ENCODE peak calls at places on chromosomes 6 and 20, in five cellular contexts. One of them, this sample, is unnamed.

GRCh38 chr6:100664274-100665040 is 199.7 kb upstream of the SIM1 start:
- DNase-seq in H1: no peak
- DNase-seq in transverse colon: no peak
- DNase-seq in breast epithelium: no peak
- DNase-seq in stomach: no peak
- DNase-seq in this sample: no peak

GRCh38 chr6:16496982-16497823 is 258.8 kb downstream of the GMPR start:
- DNase-seq in H1: no peak
- DNase-seq in transverse colon: no peak
- DNase-seq in breast epithelium: no peak
- DNase-seq in stomach: no peak
- DNase-seq in this sample: no peak

GRCh38 chr20:61436674-61437279 is 184.7 kb downstream of the CDH4 start:
- DNase-seq in H1: peak
- DNase-seq in transverse colon: no peak
- DNase-seq in breast epithelium: peak
- DNase-seq in stomach: no peak
- DNase-seq in this sample: no peak

GRCh38 chr20:37236462-37236861 is 25.2 kb downstream of the GHRH start:
- DNase-seq in H1: no peak
- DNase-seq in transverse colon: no peak
- DNase-seq in breast epithelium: no peak
- DNase-seq in stomach: no peak
- DNase-seq in this sample: no peak

GRCh38 chr20:21862224-21862927 is 156.9 kb downstream of the PAX1 start:
- DNase-seq in H1: peak
- DNase-seq in transverse colon: no peak
- DNase-seq in breast epithelium: no peak
- DNase-seq in stomach: no peak
- DNase-seq in this sample: peak

GRCh38 chr6:52087498-52087999 is at the start of gene PKHD1:
- DNase-seq in H1: no peak
- DNase-seq in transverse colon: peak
- DNase-seq in breast epithelium: no peak
- DNase-seq in stomach: peak
- DNase-seq in this sample: no peak

GRCh38 chr20:35630636-35631035 is 15.0 kb downstream of the SPAG4 start:
- DNase-seq in H1: no peak
- DNase-seq in transverse colon: no peak
- DNase-seq in breast epithelium: no peak
- DNase-seq in stomach: no peak
- DNase-seq in this sample: no peak

GRCh38 chr20:37687478-37687805 is 6.4 kb upstream of the CTNNBL1 start:
- DNase-seq in H1: no peak
- DNase-seq in transverse colon: no peak
- DNase-seq in breast epithelium: no peak
- DNase-seq in stomach: no peak
- DNase-seq in this sample: no peak

GRCh38 chr6:163585932-163586437 is 171.5 kb downstream of the QKI start:
- DNase-seq in H1: no peak
- DNase-seq in transverse colon: no peak
- DNase-seq in breast epithelium: no peak
- DNase-seq in stomach: no peak
- DNase-seq in this sample: peak

GRCh38 chr6:4459032-4459431 is 317.2 kb upstream of the CDYL start:
- DNase-seq in H1: no peak
- DNase-seq in transverse colon: no peak
- DNase-seq in breast epithelium: no peak
- DNase-seq in stomach: no peak
- DNase-seq in this sample: no peak

GRCh38 chr6:27139753-27140522 is 107.6 kb upstream of the PRSS16 start:
- DNase-seq in H1: peak
- DNase-seq in transverse colon: peak
- DNase-seq in breast epithelium: no peak
- DNase-seq in stomach: no peak
- DNase-seq in this sample: no peak
- TF ChIP-seq POLR2A in H1: peak
- TF ChIP-seq POLR2A in transverse colon: no peak
- TF ChIP-seq POLR2A in breast epithelium: no peak
- TF ChIP-seq POLR2A in stomach: no peak
- TF ChIP-seq POLR2A in this sample: no peak

GRCh38 chr20:43460830-43461200 is 3.1 kb downstream of the SRSF6 start:
- DNase-seq in H1: no peak
- DNase-seq in transverse colon: no peak
- DNase-seq in breast epithelium: no peak
- DNase-seq in stomach: no peak
- DNase-seq in this sample: no peak

GRCh38 chr20:43458422-43458924 is 777 bp downstream of the SRSF6 start:
- DNase-seq in H1: no peak
- DNase-seq in transverse colon: no peak
- DNase-seq in breast epithelium: no peak
- DNase-seq in stomach: no peak
- DNase-seq in this sample: no peak

GRCh38 chr20:43457640-43458421 is at the start of gene SRSF6:
- DNase-seq in H1: peak
- DNase-seq in transverse colon: peak
- DNase-seq in breast epithelium: peak
- DNase-seq in stomach: peak
- DNase-seq in this sample: peak

GRCh38 chr20:43460172-43460829 is 2.6 kb downstream of the SRSF6 start:
- DNase-seq in H1: no peak
- DNase-seq in transverse colon: no peak
- DNase-seq in breast epithelium: no peak
- DNase-seq in stomach: no peak
- DNase-seq in this sample: no peak

GRCh38 chr20:43459022-43459942 is 1.6 kb downstream of the SRSF6 start:
- DNase-seq in H1: no peak
- DNase-seq in transverse colon: peak
- DNase-seq in breast epithelium: no peak
- DNase-seq in stomach: no peak
- DNase-seq in this sample: no peak
- TF ChIP-seq POLR2AphosphoS5 in H1: peak
- TF ChIP-seq POLR2AphosphoS5 in transverse colon: no peak
- TF ChIP-seq POLR2AphosphoS5 in breast epithelium: no peak
- TF ChIP-seq POLR2AphosphoS5 in stomach: no peak
- TF ChIP-seq POLR2AphosphoS5 in this sample: no peak

DNA sequence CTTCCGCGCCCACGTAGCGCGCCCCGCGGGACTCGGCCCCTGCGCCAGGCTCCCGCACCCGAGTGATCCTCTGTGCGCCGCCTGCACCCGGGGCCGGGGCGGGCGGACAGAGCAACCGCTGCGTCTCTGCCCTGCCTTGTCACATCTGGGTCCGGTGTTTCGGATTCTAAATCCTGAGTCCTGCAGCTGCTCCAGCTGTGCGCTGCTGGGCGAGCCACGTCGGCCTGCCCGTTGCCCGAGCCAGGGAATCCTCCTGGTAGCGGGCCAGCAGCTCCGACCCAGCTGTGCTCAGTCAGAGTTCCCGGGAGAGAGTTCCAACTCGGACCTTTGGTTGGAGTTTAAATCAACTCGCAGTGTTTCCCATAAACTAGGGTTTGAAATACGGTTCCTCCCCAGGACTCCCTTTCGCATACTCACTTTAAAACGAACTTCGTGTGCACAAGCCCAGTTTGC is 268 bp upstream of the PDE10A start:
- DNase-seq in H1: peak
- DNase-seq in transverse colon: no peak
- DNase-seq in breast epithelium: no peak
- DNase-seq in stomach: no peak
- DNase-seq in this sample: peak
- TF ChIP-seq CTCF in H1: no peak
- TF ChIP-seq CTCF in transverse colon: no peak
- TF ChIP-seq CTCF in breast epithelium: no peak
- TF ChIP-seq CTCF in stomach: no peak
- TF ChIP-seq CTCF in this sample: no peak

DNA sequence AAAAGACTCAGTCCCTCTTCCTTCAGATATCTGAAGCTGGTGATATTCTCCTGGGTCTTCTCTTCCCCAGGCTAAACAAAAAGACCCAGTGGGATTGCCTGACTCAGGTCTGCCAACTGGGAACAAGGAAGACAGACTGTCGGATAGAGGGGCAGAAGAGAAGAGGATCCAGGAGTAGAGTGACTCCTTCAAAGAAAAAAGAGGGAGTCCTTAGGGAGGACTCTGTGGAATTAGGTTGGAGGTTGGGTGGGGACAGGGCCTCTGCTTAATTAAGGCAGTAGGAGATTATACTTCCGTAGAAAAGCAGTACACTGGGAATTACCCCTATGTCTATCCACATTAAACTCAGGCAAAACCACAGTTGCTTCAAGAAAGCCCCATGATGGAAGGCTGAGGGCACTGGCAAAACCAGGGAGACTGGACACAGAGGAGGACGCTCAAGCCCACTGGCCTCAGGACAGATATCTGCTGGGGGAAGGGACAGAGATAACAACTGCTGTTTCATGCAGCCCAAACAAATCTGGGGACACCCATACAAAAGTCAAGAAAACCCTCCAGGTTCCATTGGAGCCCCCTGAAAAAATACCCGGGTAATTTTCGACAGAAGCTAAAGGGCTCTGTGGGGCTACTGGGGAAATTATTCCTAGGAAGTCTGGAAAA is 5.7 kb downstream of the BCL2L1 start:
- DNase-seq in H1: no peak
- DNase-seq in transverse colon: no peak
- DNase-seq in breast epithelium: no peak
- DNase-seq in stomach: no peak
- DNase-seq in this sample: no peak
- TF ChIP-seq POLR2A in H1: no peak
- TF ChIP-seq POLR2A in transverse colon: no peak
- TF ChIP-seq POLR2A in breast epithelium: no peak
- TF ChIP-seq POLR2A in stomach: no peak
- TF ChIP-seq POLR2A in this sample: no peak

GRCh38 chr6:161489626-161490306 is 215.9 kb upstream of the AGPAT4 start:
- DNase-seq in H1: no peak
- DNase-seq in transverse colon: no peak
- DNase-seq in breast epithelium: no peak
- DNase-seq in stomach: no peak
- DNase-seq in this sample: no peak
- TF ChIP-seq POLR2AphosphoS5 in H1: no peak
- TF ChIP-seq POLR2AphosphoS5 in transverse colon: no peak
- TF ChIP-seq POLR2AphosphoS5 in breast epithelium: no peak
- TF ChIP-seq POLR2AphosphoS5 in stomach: no peak
- TF ChIP-seq POLR2AphosphoS5 in this sample: no peak